ENCODE peak calls at places on chromosome 12, in four cellular contexts. T is adipocyte, I is NCI-H1105, C is left cardiac atrium. L is an unnamed sample.
A peak's percentile ranks its signal among the peaks of the same experiment; 100 is the strongest.

GRCh38 chr12:115230576-115230975 is 546.6 kb upstream of the TBX3 start:
- DNase-seq in C (no peak), T (no peak), I (no peak), L (no peak)

GRCh38 chr12:16581416-16581815 is 24.5 kb downstream of the LMO3 start:
- DNase-seq in I (no peak), C (no peak), T (no peak), L (no peak)

GRCh38 chr12:29131539-29131938 is 17.5 kb upstream of the FAR2 start:
- DNase-seq in T (peak; percentile 15), I (no peak), C (no peak), L (no peak)

GRCh38 chr12:93536111-93536765 is 36.2 kb upstream of the SOCS2 start:
- DNase-seq in T (no peak), C (no peak), I (no peak), L (no peak)

GRCh38 chr12:62361048-62361447 is 100.8 kb downstream of the USP15 start:
- DNase-seq in I (no peak), T (peak; percentile 28), C (no peak), L (no peak)

GRCh38 chr12:95412826-95413311 is 61.1 kb upstream of the METAP2 start:
- DNase-seq in I (no peak), T (peak; percentile 98), C (no peak), L (no peak)

GRCh38 chr12:109115758-109116610 is at the start of gene ACACB:
- DNase-seq in I (peak; percentile 13), C (peak; percentile 67), T (no peak), L (no peak)

GRCh38 chr12:31120392-31121008 is 46.8 kb downstream of the DDX11 start:
- DNase-seq in I (no peak), C (no peak), T (no peak), L (no peak)

GRCh38 chr12:54300732-54301427 is at the start of gene NFE2:
- DNase-seq in I (no peak), T (peak; percentile 85), C (peak; percentile 56), L (no peak)

GRCh38 chr12:132049442-132049841 is 94.7 kb downstream of the DDX51 start:
- DNase-seq in T (no peak), I (no peak), C (no peak), L (no peak)

GRCh38 chr12:38392584-38393144 is 76.1 kb downstream of the ALG10B start:
- DNase-seq in C (no peak), I (no peak), T (peak; percentile 3), L (no peak)

GRCh38 chr12:716506-716905 is 35.9 kb upstream of the WNK1 start:
- DNase-seq in T (no peak), I (no peak), C (peak; percentile 75), L (no peak)

GRCh38 chr12:109818900-109819500 is 14.2 kb downstream of the TRPV4 start:
- DNase-seq in T (peak; percentile 84), C (no peak), I (no peak), L (no peak)

GRCh38 chr12:13028825-13029570 is 15.2 kb upstream of the FAM234B start:
- DNase-seq in C (no peak), T (no peak), I (no peak), L (no peak)

GRCh38 chr12:72511493-72511892 is 239.3 kb downstream of the TRHDE start:
- DNase-seq in C (no peak), I (no peak), T (no peak), L (no peak)

GRCh38 chr12:106804668-106805067 is 30.2 kb downstream of the RIC8B start:
- DNase-seq in T (no peak), I (no peak), C (no peak), L (no peak)

GRCh38 chr12:15534870-15535269 is 212.6 kb downstream of the PTPRO start:
- DNase-seq in C (peak; percentile 27), T (peak; percentile 70), I (no peak), L (no peak)

GRCh38 chr12:62123721-62124203 is 136.4 kb upstream of the USP15 start:
- DNase-seq in I (no peak), T (peak; percentile 74), C (no peak), L (peak; percentile 42)

GRCh38 chr12:94148841-94149780 is 734 bp downstream of the PLXNC1 start:
- DNase-seq in C (peak; percentile 44), I (peak; percentile 27), T (peak; percentile 55), L (peak; percentile 5)

GRCh38 chr12:2083008-2083407 is 30.2 kb downstream of the CACNA1C start:
- DNase-seq in T (no peak), I (no peak), C (no peak), L (peak; percentile 84)

GRCh38 chr12:106898001-106898966 is 57.4 kb upstream of the TMEM263 start:
- DNase-seq in C (no peak), I (peak; percentile 68), T (no peak), L (no peak)

GRCh38 chr12:124869011-124869665 is 5.5 kb upstream of the SCARB1 start:
- DNase-seq in C (peak; percentile 28), I (no peak), T (no peak), L (no peak)

GRCh38 chr12:3101309-3102022 is 24.3 kb downstream of the TSPAN9 start:
- DNase-seq in C (no peak), T (peak; percentile 21), I (no peak), L (no peak)

GRCh38 chr12:64730585-64730964 is 28.6 kb downstream of the GNS start:
- DNase-seq in I (no peak), C (no peak), T (no peak), L (peak; percentile 23)

GRCh38 chr12:58959639-58960300 is 39.5 kb upstream of the LRIG3 start:
- DNase-seq in C (no peak), T (no peak), I (no peak), L (no peak)

GRCh38 chr12:67758119-67758873 is 109.8 kb downstream of the DYRK2 start:
- DNase-seq in I (no peak), C (no peak), T (no peak), L (no peak)

L was measured in NCI-H446.